ENCODE peak calls at places on chromosome 2, in four cellular contexts. J, X, L and M are unnamed samples.

GRCh38 chr2:109321570-109321969 is 192.6 kb downstream of the SH3RF3 start:
- DNase-seq in X (no peak), L (no peak), J (no peak), M (no peak)

GRCh38 chr2:46780801-46781445 is 134.7 kb downstream of the MCFD2 start:
- DNase-seq in L (no peak), J (no peak), X (no peak), M (no peak)

GRCh38 chr2:88729061-88729745 is 37.7 kb downstream of the RPIA start:
- DNase-seq in X (no peak), L (no peak), J (no peak), M (no peak)

GRCh38 chr2:141869572-141869971 is 261.2 kb downstream of the LRP1B start:
- DNase-seq in J (no peak), X (no peak), L (no peak), M (no peak)

GRCh38 chr2:173184031-173185004 is 108.7 kb downstream of the MAP3K20 start:
- DNase-seq in L (peak; percentile 93), J (no peak), X (no peak), M (no peak)

GRCh38 chr2:240672701-240673190 is 9.9 kb downstream of the AQP12B start:
- DNase-seq in J (no peak), L (no peak), X (no peak), M (no peak)

GRCh38 chr2:26724004-26724750 is 31.7 kb downstream of the KCNK3 start:
- DNase-seq in L (peak; percentile 86), X (no peak), J (no peak), M (no peak)

GRCh38 chr2:27211241-27211942 is 449 bp upstream of the ATRAID start:
- DNase-seq in X (no peak), L (no peak), J (no peak), M (no peak)

GRCh38 chr2:36403675-36404230 is 48.2 kb downstream of the CRIM1 start:
- DNase-seq in X (no peak), L (peak; percentile 93), J (no peak), M (no peak)

GRCh38 chr2:232320038-232320790 is 58.3 kb upstream of the ALPP start:
- DNase-seq in L (no peak), X (no peak), J (no peak), M (no peak)

GRCh38 chr2:216696751-216697560 is 1.6 kb upstream of the IGFBP5 start:
- DNase-seq in L (no peak), J (no peak), X (no peak), M (no peak)

GRCh38 chr2:236932711-236933300 is 152.9 kb upstream of the COPS8 start:
- DNase-seq in J (no peak), L (no peak), X (no peak), M (no peak)

GRCh38 chr2:16396986-16397385 is 268.6 kb downstream of the CYRIA start:
- DNase-seq in X (no peak), L (no peak), J (no peak), M (no peak)

GRCh38 chr2:6917071-6917760 is at the start of gene RNF144A:
- DNase-seq in X (peak; percentile 88), L (no peak), J (peak; percentile 51), M (peak; percentile 64)

GRCh38 chr2:3169106-3169870 is 208.3 kb downstream of the EIPR1 start:
- DNase-seq in J (no peak), X (no peak), L (no peak), M (no peak)

GRCh38 chr2:224417947-224418346 is 16.0 kb upstream of the FAM124B start:
- DNase-seq in L (no peak), J (no peak), X (no peak), M (no peak)

GRCh38 chr2:160407393-160408204 is 86.0 kb downstream of the RBMS1 start:
- DNase-seq in L (no peak), X (peak; percentile 76), J (peak; percentile 27), M (peak; percentile 51)

GRCh38 chr2:66899109-66899508 is 464.2 kb downstream of the MEIS1 start:
- DNase-seq in J (no peak), X (no peak), L (no peak), M (no peak)

GRCh38 chr2:168181825-168182224 is 65.6 kb downstream of the STK39 start:
- DNase-seq in J (no peak), L (no peak), X (no peak), M (no peak)

GRCh38 chr2:54724560-54725342 is 1.3 kb downstream of the EML6 start:
- DNase-seq in L (no peak), X (peak; percentile 63), J (no peak), M (no peak)

GRCh38 chr2:30708491-30709290 is 98.6 kb downstream of the CAPN13 start:
- DNase-seq in J (no peak), X (no peak), L (no peak), M (peak; percentile 3)

GRCh38 chr2:127196998-127197397 is 23.1 kb downstream of the CYP27C1 start:
- DNase-seq in J (no peak), X (no peak), L (no peak), M (no peak)

GRCh38 chr2:149601141-149601796 is 13.7 kb upstream of the MMADHC start:
- DNase-seq in L (no peak), X (no peak), J (no peak), M (no peak)

GRCh38 chr2:239444626-239445625 is 44.1 kb upstream of the HDAC4 start:
- DNase-seq in X (no peak), L (no peak), J (no peak), M (no peak)

GRCh38 chr2:10889741-10890215 is 22.0 kb upstream of the KCNF1 start:
- DNase-seq in L (no peak), J (no peak), X (no peak), M (no peak)

GRCh38 chr2:196336715-196337617 is 165.6 kb upstream of the STK17B start:
- DNase-seq in X (no peak), L (no peak), J (no peak), M (no peak)

GRCh38 chr2:164178835-164179470 is 442.3 kb downstream of the GRB14 start:
- DNase-seq in J (no peak), L (no peak), X (no peak), M (no peak)

GRCh38 chr2:24046930-24047702 is at the start of gene WDCP:
- DNase-seq in X (peak; percentile 87), J (peak; percentile 86), L (peak; percentile 95), M (peak; percentile 86)

GRCh38 chr2:204586444-204587165 is 41.3 kb downstream of the PARD3B start:
- DNase-seq in J (no peak), X (no peak), L (no peak), M (no peak)

GRCh38 chr2:10489842-10490555 is 41.9 kb upstream of the ODC1 start:
- DNase-seq in X (peak; percentile 25), L (no peak), J (no peak), M (no peak)

GRCh38 chr2:179336782-179337534 is 72.3 kb upstream of the SESTD1 start:
- DNase-seq in J (no peak), L (no peak), X (no peak), M (no peak)

GRCh38 chr2:112486895-112487294 is 4.9 kb downstream of the TTL start:
- DNase-seq in X (no peak), L (no peak), J (no peak), M (no peak)